ENCODE peak calls at places on chromosome 16, in six cellular contexts. Z is HCT116, S is right atrium auricular region, O is adrenal gland, I is prostate gland, C is hepatocyte. D is an unnamed sample. For H3K4me1, the result is how much of the 10 kb centered on the place peaks cover.

GRCh38 chr16:2514333-2515179 is 804 bp downstream of the ATP6V0C start:
- DNase-seq in Z (no peak), S (no peak), I (no peak), C (peak), O (no peak), D (peak)

GRCh38 chr16:14549789-14550153 is 80.3 kb downstream of the PARN start:
- DNase-seq in Z (no peak), O (no peak), S (no peak), I (no peak), C (peak), D (no peak)

GRCh38 chr16:2529061-2529931 is 1.9 kb downstream of the CEMP1 start:
- DNase-seq in C (no peak), Z (no peak), I (no peak), S (no peak), O (peak), D (no peak)

GRCh38 chr16:24035127-24035842 is 199.5 kb downstream of the PRKCB start:
- DNase-seq in S (no peak), C (no peak), Z (no peak), I (no peak), O (no peak), D (peak)

GRCh38 chr16:12235110-12235509 is 258.6 kb downstream of the SNX29 start:
- DNase-seq in O (no peak), S (no peak), I (no peak), C (no peak), Z (no peak), D (no peak)

GRCh38 chr16:31118223-31119155 is 1.0 kb downstream of the KAT8 start:
- DNase-seq in C (peak), Z (no peak), I (no peak), O (no peak), S (no peak), D (no peak)

GRCh38 chr16:50253511-50253903 is 12.8 kb upstream of the ADCY7 start:
- DNase-seq in O (no peak), C (no peak), Z (no peak), I (no peak), S (peak), D (peak)

GRCh38 chr16:83996481-83997252 is 28.6 kb downstream of the NECAB2 start:
- DNase-seq in S (no peak), C (no peak), O (no peak), I (no peak), Z (no peak), D (no peak)

GRCh38 chr16:17474037-17474436 is 3.3 kb upstream of the XYLT1 start:
- DNase-seq in C (peak), Z (no peak), I (no peak), O (peak), S (no peak), D (no peak)

GRCh38 chr16:20939599-20939998 is 39.0 kb downstream of the LYRM1 start:
- DNase-seq in O (no peak), C (no peak), I (no peak), Z (no peak), S (no peak), D (no peak)

GRCh38 chr16:69600202-69600601 is 34.4 kb downstream of the NFAT5 start:
- DNase-seq in C (no peak), S (no peak), O (no peak), I (no peak), Z (no peak), D (no peak)
- H3K4me1 ChIP-seq in C (under half), S (under half), O (under half), I (under half), Z (under half), D (under half)

GRCh38 chr16:85286970-85287814 is 174.9 kb upstream of the CIBAR2 start:
- DNase-seq in O (peak), Z (no peak), S (peak), C (no peak), I (no peak), D (peak)
- H3K4me1 ChIP-seq in O (half or more), Z (under half), S (under half), C (under half), I (under half), D (half or more)

GRCh38 chr16:88969361-88969831 is 7.6 kb downstream of the CBFA2T3 start:
- DNase-seq in C (no peak), O (no peak), S (no peak), Z (no peak), I (no peak), D (no peak)

GRCh38 chr16:88970095-88970494 is 6.9 kb downstream of the CBFA2T3 start:
- DNase-seq in S (no peak), Z (no peak), O (no peak), I (no peak), C (no peak), D (no peak)

GRCh38 chr16:88971371-88972097 is 5.5 kb downstream of the CBFA2T3 start:
- DNase-seq in O (no peak), C (no peak), Z (no peak), I (no peak), S (no peak), D (no peak)

GRCh38 chr16:88972349-88972748 is 4.7 kb downstream of the CBFA2T3 start:
- DNase-seq in O (no peak), S (no peak), I (no peak), C (no peak), Z (no peak), D (no peak)

DNA sequence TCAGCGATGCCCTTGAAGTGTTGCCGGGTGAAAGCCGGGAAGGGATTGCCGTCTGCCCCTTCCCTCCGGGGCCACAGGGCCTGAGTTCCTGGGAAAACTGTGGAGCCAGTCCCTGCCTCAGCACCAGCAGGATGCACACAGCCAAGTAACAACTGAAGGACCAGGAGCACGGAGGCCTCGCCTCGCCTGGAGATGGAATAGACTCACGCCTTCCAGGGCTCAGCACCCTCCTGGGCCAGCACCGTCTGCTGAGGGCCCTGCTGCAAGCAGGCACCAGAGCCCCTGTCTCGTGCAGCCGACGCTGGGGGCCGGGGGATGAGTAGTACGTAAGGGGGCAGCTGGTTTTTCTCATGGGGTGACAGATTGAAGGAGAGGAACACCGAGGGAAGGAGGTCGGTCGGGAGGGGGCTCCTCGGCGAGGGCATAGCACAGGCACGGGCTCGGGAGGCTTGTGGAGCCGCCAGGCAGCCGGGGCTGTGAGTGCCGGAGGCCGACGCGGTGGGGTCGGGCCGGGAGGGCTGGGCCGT is 6.4 kb downstream of the CBFA2T3 start:
- DNase-seq in I (no peak), S (no peak), C (no peak), O (no peak), Z (no peak), D (no peak)
- H3K4me1 ChIP-seq in I (under half), S (under half), C (under half), O (under half), Z (under half), D (under half)

DNA sequence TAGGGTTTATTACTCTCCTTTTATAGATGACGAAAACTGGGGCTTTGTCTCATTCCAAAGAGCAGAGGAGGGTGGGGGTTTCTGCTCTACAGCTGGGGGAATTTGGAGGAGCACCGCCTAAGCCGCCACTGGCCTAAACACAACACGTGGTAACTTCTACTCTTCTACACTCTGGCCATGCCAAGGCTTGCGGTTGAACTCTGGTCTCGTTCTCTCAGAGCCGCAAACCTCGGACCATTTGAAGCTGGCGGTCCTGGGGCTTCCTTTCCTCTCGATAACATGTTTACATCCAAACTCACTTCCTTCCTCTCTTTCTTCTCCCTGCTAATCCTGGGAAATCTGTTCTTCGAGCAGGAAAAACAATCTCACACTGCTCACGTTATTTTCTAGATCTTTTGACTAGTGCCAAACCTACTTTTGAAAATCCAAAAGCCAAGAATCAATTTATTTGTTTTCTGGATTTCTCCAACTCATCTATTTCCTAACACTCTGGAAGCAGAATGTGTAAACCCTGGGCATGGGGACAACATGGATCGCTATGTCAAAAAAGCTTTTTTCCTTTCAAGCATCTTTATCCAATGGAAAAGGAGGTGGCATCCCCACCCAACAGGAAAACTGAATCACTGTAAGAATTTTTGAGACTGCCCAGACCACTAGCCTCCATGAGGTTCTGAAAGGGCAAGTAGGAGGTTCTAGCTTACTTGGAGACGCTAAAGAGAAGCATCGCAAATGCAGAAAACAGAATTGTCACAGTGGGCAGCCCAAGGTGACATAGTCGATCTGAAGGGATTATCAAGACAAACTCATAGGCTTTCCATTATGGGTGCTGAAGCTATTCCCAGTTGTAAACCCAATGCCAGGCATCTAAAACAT is 13.6 kb upstream of the EEF2K start:
- DNase-seq in Z (no peak), O (peak), S (peak), C (peak), I (peak), D (peak)
- H3K4me1 ChIP-seq in Z (under half), O (under half), S (under half), C (under half), I (under half), D (under half)

GRCh38 chr16:89484923-89485679 is 5.3 kb downstream of the ANKRD11 start:
- DNase-seq in O (peak), I (no peak), C (no peak), S (no peak), Z (no peak), D (no peak)
- H3K4me1 ChIP-seq in O (half or more), I (under half), C (half or more), S (half or more), Z (under half), D (under half)

GRCh38 chr16:29825145-29826044 is 5.1 kb downstream of the MVP start:
- DNase-seq in C (no peak), I (no peak), S (peak), O (peak), Z (no peak), D (peak)

GRCh38 chr16:29826342-29826695 is 6.1 kb downstream of the MVP start:
- DNase-seq in S (no peak), O (peak), I (no peak), C (no peak), Z (no peak), D (no peak)

GRCh38 chr16:29821663-29822115 is 1.4 kb downstream of the MVP start:
- DNase-seq in S (no peak), O (peak), Z (peak), C (peak), I (no peak), D (peak)

GRCh38 chr16:29820730-29821662 is 734 bp downstream of the MVP start:
- DNase-seq in O (peak), Z (no peak), S (no peak), I (peak), C (no peak), D (no peak)

GRCh38 chr16:29824589-29825144 is 4.4 kb downstream of the MVP start:
- DNase-seq in S (no peak), O (peak), Z (no peak), C (no peak), I (no peak), D (no peak)
- H3K4me1 ChIP-seq in S (half or more), O (half or more), Z (half or more), C (half or more), I (under half), D (half or more)

GRCh38 chr16:72986011-72986410 is 61.9 kb downstream of the ZFHX3 start:
- DNase-seq in C (no peak), Z (no peak), O (peak), I (peak), S (peak), D (no peak)

GRCh38 chr16:72985148-72985882 is 62.6 kb downstream of the ZFHX3 start:
- DNase-seq in S (peak), I (no peak), Z (no peak), C (no peak), O (no peak), D (peak)

GRCh38 chr16:72989203-72989991 is 58.5 kb downstream of the ZFHX3 start:
- DNase-seq in I (peak), S (no peak), C (no peak), O (no peak), Z (peak), D (no peak)

GRCh38 chr16:72988568-72988967 is 59.4 kb downstream of the ZFHX3 start:
- DNase-seq in C (no peak), I (no peak), S (no peak), Z (no peak), O (no peak), D (no peak)

GRCh38 chr16:72987480-72987901 is 60.4 kb downstream of the ZFHX3 start:
- DNase-seq in Z (no peak), C (no peak), S (no peak), O (no peak), I (peak), D (no peak)
- H3K4me1 ChIP-seq in Z (under half), C (half or more), S (half or more), O (half or more), I (half or more), D (under half)

DNA sequence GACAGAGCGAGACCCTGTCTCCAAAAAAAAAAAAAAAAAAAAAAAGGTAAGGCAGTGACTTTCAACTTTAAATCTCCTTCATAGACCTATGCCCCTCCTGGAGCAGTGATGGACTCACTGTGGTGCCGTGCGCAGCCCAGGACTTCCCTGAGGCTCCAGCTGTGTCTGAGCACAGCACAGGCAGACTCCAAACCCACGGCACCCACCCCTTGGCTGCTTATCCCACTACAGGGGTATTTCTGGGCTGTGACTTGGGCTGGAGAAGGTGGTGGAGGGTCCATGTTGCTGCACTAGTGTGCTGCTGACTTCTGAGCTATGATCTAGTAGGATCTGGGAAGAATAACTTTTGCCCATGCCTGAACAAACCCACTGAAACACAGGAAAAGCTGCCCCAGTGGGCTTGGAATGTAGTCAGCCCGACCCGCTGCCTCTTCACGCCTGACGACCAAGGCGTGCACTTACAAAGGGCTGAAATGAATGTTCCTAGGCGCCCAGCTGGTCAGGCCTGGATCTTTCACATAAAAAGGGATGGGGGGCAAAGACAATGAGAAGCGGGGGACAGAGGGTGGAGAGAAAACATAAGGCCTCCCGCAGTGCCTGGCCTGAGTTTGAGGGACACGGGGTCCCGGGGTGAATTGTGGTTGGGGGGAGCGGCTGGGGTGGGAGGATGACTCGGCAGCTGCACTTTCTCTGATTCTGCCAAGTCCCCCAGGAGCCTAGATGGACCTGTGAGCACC is 83.0 kb downstream of the IRF8 start:
- DNase-seq in O (no peak), Z (no peak), S (no peak), C (no peak), I (no peak), D (no peak)
- H3K4me1 ChIP-seq in O (under half), Z (under half), S (under half), C (under half), I (under half), D (under half)

D was measured in SJSA1.